ENCODE peak calls at places on chromosome 21, in six cellular contexts. F is body of pancreas; S is fibroblast of lung; T is CD8-positive, alpha-beta memory T cell; P is mesendoderm; U is IMR-90. N is an unnamed sample. For H3K4me1 and H3K27me3, the result is how much of the 10 kb centered on the place peaks cover.

GRCh38 chr21:36509966-36510742 is 30.2 kb upstream of the CLDN14 start:
- DNase-seq in F (peak), S (no peak), T (no peak), P (peak), U (no peak), N (no peak)

GRCh38 chr21:32240708-32241433 is 38.0 kb downstream of the MIS18A start:
- DNase-seq in F (no peak), S (peak), T (no peak), P (no peak), U (peak), N (no peak)

GRCh38 chr21:41597227-41597626 is 89.3 kb upstream of the TMPRSS2 start:
- DNase-seq in F (no peak), S (no peak), T (no peak), P (no peak), U (no peak), N (no peak)

GRCh38 chr21:45011911-45012660 is 62.3 kb upstream of the ADARB1 start:
- DNase-seq in F (peak), S (peak), T (no peak), P (peak), U (peak), N (peak)

GRCh38 chr21:37659874-37660273 is 256.4 kb downstream of the KCNJ6 start:
- DNase-seq in F (no peak), S (no peak), T (no peak), P (no peak), U (no peak), N (no peak)

GRCh38 chr21:45258476-45258875 is 29.2 kb downstream of the POFUT2 start:
- DNase-seq in F (no peak), S (no peak), T (no peak), P (no peak), U (no peak), N (no peak)

GRCh38 chr21:17513214-17514123 is 626 bp downstream of the CXADR start:
- DNase-seq in F (peak), S (peak), T (peak), P (peak), U (no peak), N (peak)

GRCh38 chr21:32329776-32330175 is 31.1 kb downstream of the MRAP start:
- DNase-seq in F (no peak), S (peak), T (no peak), P (peak), U (peak), N (no peak)

GRCh38 chr21:45607922-45608295 is 35.6 kb upstream of the PCBP3 start:
- DNase-seq in F (no peak), S (no peak), T (no peak), P (no peak), U (no peak), N (no peak)

GRCh38 chr21:46217511-46218196 is 10.9 kb downstream of the LSS start:
- DNase-seq in F (no peak), S (no peak), T (no peak), P (no peak), U (no peak), N (no peak)

GRCh38 chr21:18384771-18385170 is 18.8 kb downstream of the TMPRSS15 start:
- DNase-seq in F (no peak), S (no peak), T (no peak), P (peak), U (no peak), N (peak)

GRCh38 chr21:44592446-44593365 is at the start of gene KRTAP10-6:
- DNase-seq in F (no peak), S (no peak), T (no peak), P (no peak), U (no peak), N (no peak)

GRCh38 chr21:46098303-46099141 is 610 bp downstream of the COL6A2 start:
- DNase-seq in F (no peak), S (no peak), T (peak), P (peak), U (no peak), N (peak)

GRCh38 chr21:45748593-45748992 is 105.1 kb downstream of the PCBP3 start:
- DNase-seq in F (no peak), S (no peak), T (no peak), P (no peak), U (no peak), N (no peak)

GRCh38 chr21:45378258-45378966 is 26.6 kb upstream of the COL18A1 start:
- DNase-seq in F (peak), S (peak), T (no peak), P (peak), U (peak), N (no peak)

GRCh38 chr21:26961704-26962103 is 5.2 kb downstream of the ADAMTS5 start:
- DNase-seq in F (no peak), S (no peak), T (no peak), P (peak), U (no peak), N (no peak)

GRCh38 chr21:45618846-45619485 is 24.6 kb upstream of the PCBP3 start:
- DNase-seq in F (no peak), S (no peak), T (no peak), P (no peak), U (no peak), N (no peak)

GRCh38 chr21:31509108-31510017 is 150.1 kb upstream of the SOD1 start:
- DNase-seq in F (no peak), S (no peak), T (peak), P (peak), U (no peak), N (peak)

GRCh38 chr21:20419780-20420179 is 578.4 kb upstream of the NCAM2 start:
- DNase-seq in F (no peak), S (no peak), T (no peak), P (no peak), U (no peak), N (no peak)

GRCh38 chr21:35953570-35953969 is 106.8 kb downstream of the SETD4 start:
- DNase-seq in F (no peak), S (no peak), T (no peak), P (peak), U (no peak), N (peak)

GRCh38 chr21:16087523-16087922 is 357.7 kb downstream of the USP25 start:
- DNase-seq in F (no peak), S (no peak), T (no peak), P (no peak), U (no peak), N (no peak)

GRCh38 chr21:31490471-31490870 is 146.4 kb upstream of the TIAM1 start:
- DNase-seq in F (no peak), S (no peak), T (no peak), P (peak), U (no peak), N (no peak)

GRCh38 chr21:40819262-40819661 is 27.7 kb downstream of the DSCAM start:
- DNase-seq in F (no peak), S (no peak), T (no peak), P (no peak), U (no peak), N (no peak)

GRCh38 chr21:36155603-36156338 is 853 bp upstream of the DOP1B start:
- DNase-seq in F (peak), S (no peak), T (no peak), P (peak), U (no peak), N (no peak)

GRCh38 chr21:45983981-45984551 is 2.5 kb downstream of the COL6A1 start:
- DNase-seq in F (peak), S (no peak), T (no peak), P (no peak), U (no peak), N (no peak)

GRCh38 chr21:31455506-31455905 is 111.4 kb upstream of the TIAM1 start:
- DNase-seq in F (no peak), S (no peak), T (no peak), P (no peak), U (no peak), N (no peak)

GRCh38 chr21:29606613-29607012 is 307.9 kb downstream of the BACH1 start:
- DNase-seq in F (no peak), S (no peak), T (no peak), P (no peak), U (no peak), N (no peak)

GRCh38 chr21:45209046-45209445 is 78.6 kb downstream of the POFUT2 start:
- DNase-seq in F (no peak), S (peak), T (no peak), P (no peak), U (peak), N (peak)

GRCh38 chr21:16075594-16076282 is 346.0 kb downstream of the USP25 start:
- DNase-seq in F (no peak), S (no peak), T (no peak), P (no peak), U (no peak), N (no peak)

GRCh38 chr21:44415073-44416025 is 40.0 kb upstream of the LRRC3 start:
- DNase-seq in F (no peak), S (no peak), T (no peak), P (peak), U (no peak), N (no peak)

GRCh38 chr21:31731112-31731801 is 661 bp downstream of the SCAF4 start:
- DNase-seq in F (peak), S (peak), T (peak), P (peak), U (no peak), N (peak)

DNA sequence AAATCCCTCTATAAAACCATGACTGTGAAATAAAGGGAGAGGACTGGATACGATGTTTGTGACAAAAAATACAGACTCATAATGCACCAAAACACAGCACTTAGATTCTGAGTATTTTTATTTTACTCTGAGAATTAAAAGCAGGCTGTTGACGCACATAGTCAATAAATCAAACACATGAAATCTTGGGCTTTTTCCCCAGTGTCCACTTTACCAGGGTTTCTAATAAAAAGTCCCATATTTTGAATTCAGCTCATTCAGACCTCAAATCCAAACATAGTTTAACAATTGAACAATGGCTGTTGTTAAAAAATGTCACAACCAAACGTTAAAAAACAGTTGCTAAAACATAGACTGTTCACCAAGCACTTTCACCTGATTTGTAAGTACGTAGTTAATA is 553.4 kb downstream of the LTN1 start:
- DNase-seq in F (no peak), S (peak), T (no peak), P (no peak), U (no peak), N (no peak)
- H3K4me1 ChIP-seq in F (under half), S (under half), T (under half), P (under half), U (under half), N (under half)

GRCh38 chr21:25188639-25189038 is 418.6 kb downstream of the MRPL39 start:
- DNase-seq in F (no peak), S (no peak), T (no peak), P (no peak), U (no peak), N (no peak)

GRCh38 chr21:25186278-25186677 is 421.0 kb downstream of the MRPL39 start:
- DNase-seq in F (peak), S (peak), T (no peak), P (no peak), U (no peak), N (no peak)

GRCh38 chr21:25191141-25191540 is 416.1 kb downstream of the MRPL39 start:
- DNase-seq in F (no peak), S (no peak), T (no peak), P (no peak), U (no peak), N (no peak)

GRCh38 chr21:25183577-25183976 is 423.7 kb downstream of the MRPL39 start:
- DNase-seq in F (no peak), S (no peak), T (no peak), P (no peak), U (no peak), N (no peak)

GRCh38 chr21:25189497-25189896 is 417.8 kb downstream of the MRPL39 start:
- DNase-seq in F (no peak), S (no peak), T (no peak), P (no peak), U (no peak), N (no peak)
- H3K27ac ChIP-seq in F (no peak), S (no peak), T (no peak), P (no peak), U (no peak), N (peak)

GRCh38 chr21:33854604-33855003 is 61.0 kb downstream of the ATP5PO start:
- DNase-seq in F (no peak), S (no peak), T (no peak), P (peak), U (no peak), N (no peak)

GRCh38 chr21:33850401-33850800 is 65.2 kb downstream of the ATP5PO start:
- DNase-seq in F (no peak), S (no peak), T (no peak), P (no peak), U (no peak), N (no peak)

GRCh38 chr21:33849839-33850238 is 65.8 kb downstream of the ATP5PO start:
- DNase-seq in F (no peak), S (no peak), T (no peak), P (no peak), U (no peak), N (no peak)

GRCh38 chr21:33850985-33851384 is 64.6 kb downstream of the ATP5PO start:
- DNase-seq in F (no peak), S (no peak), T (no peak), P (no peak), U (no peak), N (no peak)

GRCh38 chr21:33852495-33852894 is 63.1 kb downstream of the ATP5PO start:
- DNase-seq in F (no peak), S (no peak), T (no peak), P (no peak), U (no peak), N (no peak)
- H3K27me3 ChIP-seq in F (under half), S (under half), T (under half), P (under half), U (under half), N (under half)

GRCh38 chr21:33799378-33800090 is 116.1 kb downstream of the ATP5PO start:
- DNase-seq in F (peak), S (peak), T (no peak), P (no peak), U (no peak), N (no peak)
- H3K4me1 ChIP-seq in F (under half), S (under half), T (under half), P (under half), U (under half), N (under half)

GRCh38 chr21:43289966-43290365 is 121.2 kb downstream of the CRYAA start:
- DNase-seq in F (no peak), S (no peak), T (no peak), P (no peak), U (no peak), N (no peak)

GRCh38 chr21:43290529-43291346 is 121.9 kb downstream of the CRYAA start:
- DNase-seq in F (no peak), S (no peak), T (no peak), P (no peak), U (no peak), N (no peak)

GRCh38 chr21:43291347-43291950 is 122.6 kb downstream of the CRYAA start:
- DNase-seq in F (no peak), S (no peak), T (no peak), P (no peak), U (no peak), N (no peak)

GRCh38 chr21:43287974-43288755 is 119.4 kb downstream of the CRYAA start:
- DNase-seq in F (peak), S (no peak), T (no peak), P (no peak), U (no peak), N (no peak)

DNA sequence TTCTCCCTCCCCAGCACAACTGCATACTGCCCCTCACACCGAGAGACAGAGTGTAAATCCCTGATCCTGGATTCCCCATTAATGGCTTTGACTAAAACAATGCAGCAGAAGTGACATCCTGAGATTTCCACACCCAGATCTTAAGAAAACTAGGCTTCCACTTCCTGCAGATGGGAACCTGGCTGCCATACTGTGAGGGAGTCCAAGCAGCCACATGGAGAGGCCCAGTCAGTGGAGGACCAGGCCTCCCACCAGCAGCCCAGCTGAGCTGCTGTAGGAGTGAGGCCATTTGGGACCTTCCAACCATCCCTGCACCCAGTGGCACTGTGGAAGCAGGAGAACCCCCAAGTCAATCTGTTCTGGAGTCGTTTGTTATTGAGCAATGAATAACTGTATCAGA is 120.6 kb downstream of the CRYAA start:
- DNase-seq in F (no peak), S (no peak), T (no peak), P (no peak), U (no peak), N (no peak)
- H3K27ac ChIP-seq in F (no peak), S (no peak), T (no peak), P (no peak), U (no peak), N (no peak)

GRCh38 chr21:33948951-33949444 is 33.4 kb upstream of the ATP5PO start:
- DNase-seq in F (no peak), S (no peak), T (no peak), P (no peak), U (no peak), N (no peak)
- H3K27me3 ChIP-seq in F (under half), S (under half), T (under half), P (under half), U (under half), N (under half)

GRCh38 chr21:34806423-34806822 is 137.6 kb downstream of the CLIC6 start:
- DNase-seq in F (no peak), S (no peak), T (no peak), P (no peak), U (no peak), N (no peak)

GRCh38 chr21:34808569-34809204 is 139.9 kb downstream of the CLIC6 start:
- DNase-seq in F (no peak), S (peak), T (no peak), P (no peak), U (peak), N (peak)

GRCh38 chr21:34809822-34810221 is 141.0 kb downstream of the CLIC6 start:
- DNase-seq in F (no peak), S (no peak), T (no peak), P (no peak), U (no peak), N (no peak)

GRCh38 chr21:34807146-34807880 is 138.5 kb downstream of the CLIC6 start:
- DNase-seq in F (no peak), S (peak), T (peak), P (peak), U (peak), N (peak)

GRCh38 chr21:34807881-34808568 is 139.2 kb downstream of the CLIC6 start:
- DNase-seq in F (no peak), S (peak), T (no peak), P (no peak), U (peak), N (peak)
- H3K4me1 ChIP-seq in F (under half), S (under half), T (half or more), P (under half), U (under half), N (under half)

GRCh38 chr21:38741092-38741975 is 64.4 kb upstream of the ETS2 start:
- DNase-seq in F (no peak), S (no peak), T (no peak), P (no peak), U (no peak), N (no peak)

GRCh38 chr21:38742580-38743260 is 63.0 kb upstream of the ETS2 start:
- DNase-seq in F (no peak), S (no peak), T (no peak), P (no peak), U (no peak), N (no peak)

GRCh38 chr21:38740131-38740530 is 65.6 kb upstream of the ETS2 start:
- DNase-seq in F (no peak), S (no peak), T (no peak), P (no peak), U (peak), N (no peak)

GRCh38 chr21:38743772-38744529 is 61.8 kb upstream of the ETS2 start:
- DNase-seq in F (no peak), S (no peak), T (no peak), P (no peak), U (no peak), N (no peak)

DNA sequence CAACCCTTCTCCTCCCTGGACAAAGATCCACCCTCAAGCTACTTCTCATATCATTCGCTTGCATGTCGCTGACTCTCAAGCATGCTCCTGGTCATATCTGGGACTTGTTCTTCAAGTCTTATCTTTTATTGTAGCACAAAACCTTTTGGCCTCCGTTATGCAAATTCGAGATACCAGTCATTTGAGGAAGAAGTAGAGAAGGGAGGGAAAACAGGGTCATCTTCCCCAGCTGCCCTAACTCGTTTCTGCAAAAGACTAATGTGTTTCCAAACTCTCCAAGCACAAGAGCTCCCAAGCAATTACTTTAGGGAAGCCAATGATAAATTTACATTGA is 63.8 kb upstream of the ETS2 start:
- DNase-seq in F (no peak), S (no peak), T (no peak), P (no peak), U (no peak), N (no peak)
- H3K27ac ChIP-seq in F (no peak), S (no peak), T (no peak), P (no peak), U (no peak), N (no peak)

DNA sequence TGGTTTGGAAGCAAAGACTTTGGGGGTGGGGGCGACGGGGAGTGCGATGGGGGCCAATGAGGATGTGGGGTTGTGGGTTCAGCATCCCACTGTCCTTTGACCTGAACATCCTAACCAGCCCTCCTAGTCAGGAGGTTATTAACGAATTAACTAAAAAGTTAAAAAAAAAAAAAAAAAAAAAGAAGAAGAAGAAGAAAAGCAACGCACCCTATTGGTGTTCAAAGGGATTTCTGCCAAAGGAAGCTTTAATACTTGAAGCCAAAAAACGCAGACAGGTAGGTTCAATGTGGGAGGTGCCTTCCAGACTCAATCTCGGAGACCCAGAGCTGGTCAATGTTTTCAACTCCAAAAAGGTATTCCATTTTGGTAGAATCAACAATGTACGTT is 2.2 kb downstream of the CLIC6 start:
- DNase-seq in F (no peak), S (no peak), T (no peak), P (peak), U (no peak), N (no peak)
- H3K27me3 ChIP-seq in F (under half), S (under half), T (under half), P (under half), U (half or more), N (half or more)

N was measured in cardiac muscle cell.